ENCODE peak calls at places on chromosomes 12 and 14, in five cellular contexts. S is cardiac muscle cell; H is H1; Q is PC-9; V is CD8-positive, alpha-beta T cell. U is an unnamed sample. For H3K27me3 and H3K36me3, the result is how much of the 10 kb centered on the place peaks cover.

GRCh38 chr12:14275886-14276285 is 89.6 kb upstream of the ATF7IP start:
- DNase-seq in S (no peak), H (no peak), Q (no peak), V (no peak), U (no peak)

GRCh38 chr12:42426733-42427132 is 100.8 kb downstream of the PPHLN1 start:
- DNase-seq in S (no peak), H (no peak), Q (peak), V (no peak), U (peak)

GRCh38 chr12:115023279-115023678 is 339.3 kb upstream of the TBX3 start:
- DNase-seq in S (no peak), H (no peak), Q (no peak), V (no peak), U (no peak)

GRCh38 chr12:25382311-25383106 is 131.8 kb upstream of the KRAS start:
- DNase-seq in S (no peak), H (no peak), Q (no peak), V (no peak), U (no peak)

GRCh38 chr14:105925615-105926414 is 399.4 kb downstream of the TMEM121 start:
- DNase-seq in S (no peak), H (no peak), Q (no peak), V (no peak), U (peak)

GRCh38 chr14:58919262-58919661 is 269.2 kb upstream of the DAAM1 start:
- DNase-seq in S (peak), H (no peak), Q (no peak), V (no peak), U (no peak)

GRCh38 chr12:94416613-94417012 is 43.1 kb downstream of the CEP83 start:
- DNase-seq in S (no peak), H (no peak), Q (no peak), V (no peak), U (no peak)

GRCh38 chr12:27865421-27865820 is 85.4 kb upstream of the MANSC4 start:
- DNase-seq in S (no peak), H (no peak), Q (no peak), V (no peak), U (no peak)

GRCh38 chr12:117975006-117975405 is 6.2 kb upstream of the KSR2 start:
- DNase-seq in S (no peak), H (no peak), Q (no peak), V (no peak), U (no peak)

GRCh38 chr12:54988402-54989054 is 4.0 kb upstream of the TESPA1 start:
- DNase-seq in S (no peak), H (no peak), Q (no peak), V (no peak), U (peak)

GRCh38 chr14:59337151-59337611 is 128.0 kb downstream of the GPR135 start:
- DNase-seq in S (no peak), H (no peak), Q (no peak), V (no peak), U (peak)

GRCh38 chr12:57187222-57188089 is 29.1 kb upstream of the NXPH4 start:
- DNase-seq in S (no peak), H (no peak), Q (no peak), V (no peak), U (no peak)

GRCh38 chr12:48815281-48816110 is 2.8 kb upstream of the CACNB3 start:
- DNase-seq in S (peak), H (peak), Q (peak), V (no peak), U (peak)

GRCh38 chr12:79553863-79554574 is 136.7 kb downstream of the PAWR start:
- DNase-seq in S (no peak), H (no peak), Q (no peak), V (no peak), U (no peak)

GRCh38 chr12:113732916-113733315 is 233.2 kb downstream of the RBM19 start:
- DNase-seq in S (no peak), H (no peak), Q (no peak), V (no peak), U (no peak)

GRCh38 chr12:113735146-113735545 is 231.0 kb downstream of the RBM19 start:
- DNase-seq in S (no peak), H (no peak), Q (no peak), V (no peak), U (no peak)

GRCh38 chr12:113734503-113734902 is 231.6 kb downstream of the RBM19 start:
- DNase-seq in S (no peak), H (no peak), Q (no peak), V (no peak), U (no peak)
- H3K27me3 ChIP-seq in S (under half), H (under half), Q (under half), V (under half), U (under half)

GRCh38 chr12:7061596-7061995 is 1.1 kb downstream of the C1S start:
- DNase-seq in S (no peak), H (no peak), Q (no peak), V (no peak), U (no peak)

GRCh38 chr12:7059780-7060179 is 738 bp upstream of the C1S start:
- DNase-seq in S (no peak), H (no peak), Q (no peak), V (no peak), U (no peak)

GRCh38 chr12:7058850-7059249 is 1.7 kb upstream of the C1S start:
- DNase-seq in S (no peak), H (no peak), Q (no peak), V (no peak), U (no peak)

GRCh38 chr12:7061138-7061537 is 620 bp downstream of the C1S start:
- DNase-seq in S (no peak), H (no peak), Q (no peak), V (no peak), U (no peak)

GRCh38 chr12:7060353-7060954 is at the start of gene C1S:
- DNase-seq in S (peak), H (peak), Q (peak), V (no peak), U (peak)
- TF ChIP-seq CTCF in S (peak), H (peak), Q (peak), V (no peak), U (peak)

DNA sequence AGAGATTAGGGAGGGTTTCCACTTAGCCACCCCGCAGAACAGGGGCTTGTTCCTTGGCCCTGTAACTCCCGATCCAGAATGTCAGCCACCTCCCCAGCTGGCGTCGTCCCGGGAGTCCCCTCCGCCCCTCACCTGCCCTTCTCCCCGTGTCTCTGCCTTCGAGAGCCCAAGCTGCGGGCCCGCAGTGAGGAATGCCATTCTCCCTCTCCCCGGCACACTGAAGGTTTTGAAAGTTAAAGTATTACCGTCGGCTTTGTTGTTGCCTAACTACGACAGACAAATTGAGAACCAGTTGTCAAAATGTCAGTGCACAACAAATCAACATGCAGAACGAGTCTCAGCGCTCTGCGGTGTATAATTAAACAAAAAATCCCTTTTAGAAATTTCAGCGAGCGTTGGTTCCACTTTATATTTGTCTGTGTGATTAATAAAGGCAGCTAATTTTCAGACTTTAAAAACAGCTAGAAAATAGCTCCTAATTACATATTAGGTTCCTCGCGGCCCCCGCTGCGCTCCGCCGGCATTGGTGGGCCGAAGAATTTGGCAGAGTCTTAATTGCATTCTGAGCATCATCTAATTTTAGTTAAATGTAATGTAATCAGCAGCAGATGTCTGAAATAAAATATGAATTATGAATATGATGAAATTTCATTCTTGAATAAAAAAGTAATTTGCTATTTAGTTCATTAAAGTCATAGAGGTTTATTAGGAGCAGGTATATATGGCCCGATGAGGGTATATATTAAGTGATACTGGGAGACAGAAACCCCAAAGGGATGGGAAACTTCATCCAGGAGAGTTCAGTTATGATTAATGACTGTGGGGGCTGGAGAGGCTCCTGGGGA is 40.2 kb downstream of the MVK start:
- DNase-seq in S (no peak), H (no peak), Q (no peak), V (no peak), U (no peak)
- H3K36me3 ChIP-seq in S (under half), H (under half), Q (under half), V (under half), U (under half)

GRCh38 chr12:64990991-64991570 is 130.0 kb downstream of the WIF1 start:
- DNase-seq in S (no peak), H (no peak), Q (no peak), V (no peak), U (no peak)
- H3K27me3 ChIP-seq in S (under half), H (under half), Q (under half), V (under half), U (under half)

GRCh38 chr12:26845057-26845666 is 12.2 kb upstream of the ITPR2 start:
- DNase-seq in S (peak), H (peak), Q (peak), V (no peak), U (peak)
- TF ChIP-seq CTCF in S (peak), H (peak), Q (peak), V (peak), U (peak)

DNA sequence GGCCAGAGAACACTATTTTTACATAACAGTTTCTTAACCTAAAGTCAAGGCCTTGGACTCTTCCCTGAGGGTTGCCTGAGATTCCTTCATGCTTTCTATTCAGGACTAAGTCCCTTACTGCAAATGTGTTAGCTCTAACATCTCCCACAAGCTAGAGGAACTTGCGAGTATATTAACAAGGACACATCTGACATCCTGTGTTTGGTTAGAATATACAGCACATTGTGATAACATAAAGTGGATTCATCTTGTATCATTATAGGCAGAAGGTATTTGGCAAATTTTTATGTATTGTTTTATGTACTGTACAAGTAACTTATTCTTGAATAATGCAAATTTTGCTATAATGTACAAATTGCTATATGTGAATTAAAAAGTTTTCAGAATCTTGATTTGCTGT is 45.5 kb downstream of the SH2B3 start:
- DNase-seq in S (no peak), H (no peak), Q (no peak), V (no peak), U (no peak)
- H3K36me3 ChIP-seq in S (under half), H (under half), Q (under half), V (under half), U (half or more)

DNA sequence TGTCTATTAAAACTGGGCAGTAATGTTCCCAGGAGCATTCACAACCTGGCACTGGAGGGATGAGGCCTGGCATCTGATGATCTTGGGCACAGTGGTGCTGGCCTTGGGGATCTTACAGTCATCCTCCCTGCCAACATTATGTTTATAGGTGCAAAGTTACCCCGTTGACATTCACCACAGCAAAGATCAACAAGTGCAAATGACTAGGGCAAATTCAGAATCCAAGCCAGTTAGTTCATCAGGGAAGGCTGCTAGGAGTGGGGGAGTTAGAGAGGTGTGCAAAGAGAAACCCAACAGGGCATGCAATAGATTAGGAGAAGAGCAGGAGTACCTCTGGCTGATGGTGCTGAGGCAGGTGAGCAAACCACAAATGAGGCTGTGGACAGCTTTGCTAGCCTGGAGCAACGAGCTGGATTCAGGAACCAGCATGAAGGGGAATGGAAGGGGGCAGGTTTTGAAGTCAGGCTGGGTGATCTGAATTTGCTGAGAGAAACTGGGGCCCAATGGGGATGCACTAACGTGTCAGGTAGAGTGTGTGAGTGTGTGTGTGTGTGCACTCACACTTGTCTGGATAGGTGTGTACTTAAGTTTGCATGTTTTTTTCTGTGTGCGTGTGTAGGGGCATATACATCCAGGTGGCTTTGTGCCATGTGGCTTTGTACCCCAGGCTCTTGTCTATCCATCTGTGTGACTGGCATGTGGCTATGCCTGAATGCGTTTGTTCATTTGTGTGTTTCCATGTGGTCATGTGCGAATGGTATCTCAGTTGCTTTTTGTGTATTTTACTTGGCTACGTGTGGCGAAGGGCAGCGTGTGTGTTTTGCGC is 1.6 kb downstream of the CISTR start:
- DNase-seq in S (no peak), H (no peak), Q (no peak), V (no peak), U (no peak)
- H3K27me3 ChIP-seq in S (half or more), H (half or more), Q (under half), V (under half), U (half or more)

GRCh38 chr12:69107541-69107940 is 131.8 kb upstream of the CPSF6 start:
- DNase-seq in S (no peak), H (no peak), Q (no peak), V (no peak), U (no peak)
- TF ChIP-seq CTCF in S (no peak), H (no peak), Q (no peak), V (no peak), U (no peak)